ENCODE peak calls at places on chromosome 5, in six cellular contexts. One of them, this sample, is unnamed. For H3K4me1 and H3K9me3, the result is how much of the 10 kb centered on the place peaks cover.

GRCh38 chr5:177306674-177307543 is 3.3 kb downstream of the PRELID1 start:
- DNase-seq in fibroblast of lung: no peak
- DNase-seq in body of pancreas: no peak
- DNase-seq in spleen: peak
- DNase-seq in lower lobe of right lung: no peak
- DNase-seq in OCI-LY7: peak
- DNase-seq in this sample: no peak

GRCh38 chr5:15598294-15598902 is 98.4 kb downstream of the FBXL7 start:
- DNase-seq in fibroblast of lung: no peak
- DNase-seq in spleen: no peak
- DNase-seq in OCI-LY7: peak
- DNase-seq in lower lobe of right lung: no peak
- DNase-seq in body of pancreas: no peak
- DNase-seq in this sample: no peak

GRCh38 chr5:114447084-114447773 is 85.4 kb downstream of the KCNN2 start:
- DNase-seq in body of pancreas: no peak
- DNase-seq in spleen: no peak
- DNase-seq in OCI-LY7: peak
- DNase-seq in lower lobe of right lung: no peak
- DNase-seq in fibroblast of lung: no peak
- DNase-seq in this sample: no peak

GRCh38 chr5:9445989-9446388 is 99.9 kb downstream of the SEMA5A start:
- DNase-seq in lower lobe of right lung: no peak
- DNase-seq in spleen: no peak
- DNase-seq in body of pancreas: no peak
- DNase-seq in OCI-LY7: no peak
- DNase-seq in fibroblast of lung: peak
- DNase-seq in this sample: no peak

GRCh38 chr5:131671409-131671808 is 36.4 kb upstream of the RAPGEF6 start:
- DNase-seq in OCI-LY7: no peak
- DNase-seq in fibroblast of lung: no peak
- DNase-seq in lower lobe of right lung: no peak
- DNase-seq in body of pancreas: no peak
- DNase-seq in spleen: no peak
- DNase-seq in this sample: no peak

GRCh38 chr5:32909207-32909606 is 198.1 kb downstream of the NPR3 start:
- DNase-seq in OCI-LY7: no peak
- DNase-seq in lower lobe of right lung: no peak
- DNase-seq in fibroblast of lung: peak
- DNase-seq in body of pancreas: no peak
- DNase-seq in spleen: no peak
- DNase-seq in this sample: no peak

GRCh38 chr5:140259509-140259908 is 43.4 kb downstream of the PFDN1 start:
- DNase-seq in spleen: no peak
- DNase-seq in fibroblast of lung: no peak
- DNase-seq in body of pancreas: no peak
- DNase-seq in lower lobe of right lung: no peak
- DNase-seq in OCI-LY7: no peak
- DNase-seq in this sample: no peak

GRCh38 chr5:157352756-157353340 is 86.9 kb downstream of the CYFIP2 start:
- DNase-seq in OCI-LY7: no peak
- DNase-seq in spleen: no peak
- DNase-seq in lower lobe of right lung: no peak
- DNase-seq in body of pancreas: no peak
- DNase-seq in fibroblast of lung: no peak
- DNase-seq in this sample: no peak

GRCh38 chr5:180197016-180197702 is 11.9 kb downstream of the RASGEF1C start:
- DNase-seq in spleen: peak
- DNase-seq in fibroblast of lung: no peak
- DNase-seq in body of pancreas: no peak
- DNase-seq in OCI-LY7: no peak
- DNase-seq in lower lobe of right lung: no peak
- DNase-seq in this sample: no peak

GRCh38 chr5:137613554-137614265 is 114.6 kb upstream of the SPOCK1 start:
- DNase-seq in OCI-LY7: no peak
- DNase-seq in fibroblast of lung: peak
- DNase-seq in lower lobe of right lung: no peak
- DNase-seq in spleen: no peak
- DNase-seq in body of pancreas: no peak
- DNase-seq in this sample: no peak

GRCh38 chr5:171424726-171425125 is 5.3 kb downstream of the FGF18 start:
- DNase-seq in spleen: no peak
- DNase-seq in OCI-LY7: no peak
- DNase-seq in fibroblast of lung: no peak
- DNase-seq in lower lobe of right lung: no peak
- DNase-seq in body of pancreas: no peak
- DNase-seq in this sample: no peak

GRCh38 chr5:82719368-82719767 is 357.8 kb downstream of the TMEM167A start:
- DNase-seq in body of pancreas: no peak
- DNase-seq in OCI-LY7: no peak
- DNase-seq in spleen: no peak
- DNase-seq in fibroblast of lung: peak
- DNase-seq in lower lobe of right lung: no peak
- DNase-seq in this sample: no peak

GRCh38 chr5:39420482-39421145 is 4.2 kb downstream of the DAB2 start:
- DNase-seq in lower lobe of right lung: peak
- DNase-seq in spleen: no peak
- DNase-seq in OCI-LY7: no peak
- DNase-seq in body of pancreas: peak
- DNase-seq in fibroblast of lung: peak
- DNase-seq in this sample: no peak

GRCh38 chr5:157217289-157218024 is 36.8 kb downstream of the ITK start:
- DNase-seq in body of pancreas: no peak
- DNase-seq in lower lobe of right lung: no peak
- DNase-seq in OCI-LY7: peak
- DNase-seq in fibroblast of lung: no peak
- DNase-seq in spleen: no peak
- DNase-seq in this sample: peak

GRCh38 chr5:176728810-176729209 is 81.5 kb downstream of the TSPAN17 start:
- DNase-seq in body of pancreas: no peak
- DNase-seq in spleen: peak
- DNase-seq in OCI-LY7: no peak
- DNase-seq in lower lobe of right lung: no peak
- DNase-seq in fibroblast of lung: no peak
- DNase-seq in this sample: no peak

GRCh38 chr5:34503379-34504346 is 152.5 kb upstream of the RAI14 start:
- DNase-seq in body of pancreas: no peak
- DNase-seq in spleen: no peak
- DNase-seq in OCI-LY7: no peak
- DNase-seq in fibroblast of lung: peak
- DNase-seq in lower lobe of right lung: no peak
- DNase-seq in this sample: no peak

GRCh38 chr5:115372121-115372520 is 75.7 kb upstream of the CCDC112 start:
- DNase-seq in spleen: no peak
- DNase-seq in lower lobe of right lung: no peak
- DNase-seq in OCI-LY7: no peak
- DNase-seq in fibroblast of lung: peak
- DNase-seq in body of pancreas: no peak
- DNase-seq in this sample: no peak

GRCh38 chr5:136169218-136169617 is 23.7 kb downstream of the SMIM32 start:
- DNase-seq in body of pancreas: no peak
- DNase-seq in OCI-LY7: no peak
- DNase-seq in fibroblast of lung: no peak
- DNase-seq in lower lobe of right lung: no peak
- DNase-seq in spleen: no peak
- DNase-seq in this sample: no peak

GRCh38 chr5:149546974-149547373 is 4.3 kb downstream of the CSNK1A1 start:
- DNase-seq in fibroblast of lung: peak
- DNase-seq in lower lobe of right lung: no peak
- DNase-seq in spleen: no peak
- DNase-seq in body of pancreas: no peak
- DNase-seq in OCI-LY7: no peak
- DNase-seq in this sample: no peak

GRCh38 chr5:153523831-153524230 is 33.4 kb downstream of the GRIA1 start:
- DNase-seq in body of pancreas: peak
- DNase-seq in spleen: no peak
- DNase-seq in fibroblast of lung: peak
- DNase-seq in OCI-LY7: no peak
- DNase-seq in lower lobe of right lung: no peak
- DNase-seq in this sample: no peak

GRCh38 chr5:174596429-174596828 is 128.0 kb upstream of the MSX2 start:
- DNase-seq in spleen: no peak
- DNase-seq in fibroblast of lung: peak
- DNase-seq in lower lobe of right lung: no peak
- DNase-seq in OCI-LY7: no peak
- DNase-seq in body of pancreas: no peak
- DNase-seq in this sample: no peak

GRCh38 chr5:39519566-39520231 is 94.9 kb upstream of the DAB2 start:
- DNase-seq in lower lobe of right lung: no peak
- DNase-seq in spleen: no peak
- DNase-seq in OCI-LY7: no peak
- DNase-seq in fibroblast of lung: peak
- DNase-seq in body of pancreas: no peak
- DNase-seq in this sample: no peak

GRCh38 chr5:141875022-141875740 is 3.0 kb downstream of the PCDH1 start:
- DNase-seq in lower lobe of right lung: no peak
- DNase-seq in spleen: peak
- DNase-seq in OCI-LY7: no peak
- DNase-seq in fibroblast of lung: no peak
- DNase-seq in body of pancreas: no peak
- DNase-seq in this sample: no peak

GRCh38 chr5:141875795-141876627 is 2.2 kb downstream of the PCDH1 start:
- DNase-seq in fibroblast of lung: no peak
- DNase-seq in spleen: peak
- DNase-seq in OCI-LY7: no peak
- DNase-seq in lower lobe of right lung: peak
- DNase-seq in body of pancreas: peak
- DNase-seq in this sample: no peak

GRCh38 chr5:141877478-141878185 is 578 bp downstream of the PCDH1 start:
- DNase-seq in fibroblast of lung: no peak
- DNase-seq in spleen: peak
- DNase-seq in lower lobe of right lung: no peak
- DNase-seq in body of pancreas: peak
- DNase-seq in OCI-LY7: no peak
- DNase-seq in this sample: no peak

GRCh38 chr5:141878186-141878770 is at the start of gene PCDH1:
- DNase-seq in fibroblast of lung: peak
- DNase-seq in spleen: peak
- DNase-seq in OCI-LY7: no peak
- DNase-seq in body of pancreas: peak
- DNase-seq in lower lobe of right lung: no peak
- DNase-seq in this sample: no peak

DNA sequence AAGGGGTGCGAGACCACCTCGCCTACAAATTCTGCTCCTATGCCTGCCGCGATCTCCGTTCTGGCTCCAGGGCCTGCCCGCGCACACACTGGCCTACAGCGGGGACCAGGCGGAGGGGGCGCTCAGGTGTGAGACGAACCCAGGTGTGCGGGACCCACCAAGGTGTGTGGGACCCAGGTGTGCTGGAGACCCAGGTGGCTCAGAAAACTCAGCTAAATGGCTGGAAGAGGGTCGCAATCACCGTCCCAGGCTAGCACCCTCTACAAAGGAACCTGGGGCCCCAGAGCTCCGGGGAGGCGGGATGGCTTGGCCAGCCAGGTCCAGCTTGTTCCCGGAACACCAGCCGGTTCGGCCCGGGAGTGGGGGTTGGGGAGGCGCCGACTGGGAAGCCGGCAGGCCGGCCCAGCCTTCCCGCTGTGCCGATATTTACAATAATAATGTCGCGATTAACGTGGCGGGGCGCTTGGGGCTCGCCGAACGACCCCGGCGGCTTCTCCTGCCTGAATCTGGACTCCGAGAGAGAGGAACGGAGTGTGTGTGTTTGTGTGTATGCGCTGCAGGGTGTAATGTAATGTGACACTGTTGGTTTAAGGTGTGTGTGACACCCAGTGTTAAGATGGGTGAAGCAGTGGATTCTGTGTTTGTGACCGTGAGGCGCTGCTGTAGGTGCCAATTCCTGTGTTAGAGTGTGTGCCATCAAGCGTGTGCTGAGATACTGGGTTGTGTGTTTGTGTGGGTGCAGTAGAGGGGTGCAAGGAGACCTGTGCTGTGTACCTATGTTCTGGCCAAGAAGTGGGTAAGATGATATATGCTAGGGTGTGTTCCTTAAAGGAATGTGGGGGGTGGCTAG is 1.4 kb downstream of the PCDH1 start:
- DNase-seq in spleen: peak
- DNase-seq in OCI-LY7: no peak
- DNase-seq in lower lobe of right lung: peak
- DNase-seq in body of pancreas: peak
- DNase-seq in fibroblast of lung: no peak
- DNase-seq in this sample: no peak
- H3K27ac ChIP-seq in spleen: peak
- H3K27ac ChIP-seq in OCI-LY7: no peak
- H3K27ac ChIP-seq in lower lobe of right lung: peak
- H3K27ac ChIP-seq in body of pancreas: peak
- H3K27ac ChIP-seq in fibroblast of lung: no peak
- H3K27ac ChIP-seq in this sample: no peak

DNA sequence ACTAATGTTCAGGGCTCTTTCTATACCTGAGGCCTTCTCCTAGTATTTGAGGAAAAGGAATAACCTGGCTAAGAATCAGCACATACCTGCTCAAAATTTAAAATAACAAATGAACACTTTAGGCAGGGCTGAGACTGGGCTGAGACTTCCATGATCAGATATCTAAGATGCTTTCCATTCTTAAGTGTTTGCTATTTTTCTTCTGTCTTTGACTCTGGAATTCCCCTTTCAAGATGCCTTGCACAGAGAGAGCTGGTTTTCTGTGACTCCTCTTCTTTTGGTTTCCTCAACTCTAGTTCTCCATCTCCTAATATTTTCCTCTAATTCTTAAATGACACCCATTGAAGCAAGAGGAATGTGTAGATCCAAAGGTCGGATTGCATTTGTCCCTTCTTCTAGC is 61.1 kb downstream of the DPYSL3 start:
- DNase-seq in lower lobe of right lung: no peak
- DNase-seq in OCI-LY7: no peak
- DNase-seq in spleen: no peak
- DNase-seq in fibroblast of lung: peak
- DNase-seq in body of pancreas: no peak
- DNase-seq in this sample: no peak
- H3K4me1 ChIP-seq in lower lobe of right lung: under half
- H3K4me1 ChIP-seq in OCI-LY7: under half
- H3K4me1 ChIP-seq in spleen: under half
- H3K4me1 ChIP-seq in fibroblast of lung: under half
- H3K4me1 ChIP-seq in body of pancreas: under half
- H3K4me1 ChIP-seq in this sample: under half

DNA sequence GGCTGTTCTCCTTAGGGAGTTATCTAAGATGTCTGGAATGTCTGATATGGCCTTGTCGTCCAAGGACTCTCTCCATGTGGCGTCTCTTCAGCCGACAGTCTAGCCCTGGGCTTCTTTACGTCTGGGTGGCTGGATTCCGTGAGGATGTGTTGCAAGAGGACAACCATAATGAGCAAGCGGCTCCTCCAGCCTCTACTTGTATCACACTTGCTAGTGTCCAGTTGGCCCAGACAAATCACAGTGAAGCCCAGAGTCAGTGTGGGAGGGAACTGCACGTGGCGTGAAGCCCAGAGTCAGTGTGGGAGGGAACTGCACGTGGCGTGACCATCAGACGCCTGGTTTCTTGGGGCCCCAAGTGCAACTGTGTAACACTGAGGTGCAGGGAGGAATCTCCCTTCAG is 61.1 kb downstream of the COL23A1 start:
- DNase-seq in OCI-LY7: no peak
- DNase-seq in fibroblast of lung: no peak
- DNase-seq in body of pancreas: no peak
- DNase-seq in lower lobe of right lung: no peak
- DNase-seq in spleen: peak
- DNase-seq in this sample: no peak
- H3K9me3 ChIP-seq in OCI-LY7: under half
- H3K9me3 ChIP-seq in fibroblast of lung: under half
- H3K9me3 ChIP-seq in body of pancreas: under half
- H3K9me3 ChIP-seq in lower lobe of right lung: under half
- H3K9me3 ChIP-seq in spleen: under half
- H3K9me3 ChIP-seq in this sample: under half

GRCh38 chr5:5271606-5272321 is 131.6 kb downstream of the ADAMTS16 start:
- DNase-seq in fibroblast of lung: peak
- DNase-seq in spleen: no peak
- DNase-seq in body of pancreas: no peak
- DNase-seq in OCI-LY7: no peak
- DNase-seq in lower lobe of right lung: no peak
- DNase-seq in this sample: no peak
- H3K27ac ChIP-seq in fibroblast of lung: no peak
- H3K27ac ChIP-seq in spleen: peak
- H3K27ac ChIP-seq in body of pancreas: peak
- H3K27ac ChIP-seq in OCI-LY7: no peak
- H3K27ac ChIP-seq in lower lobe of right lung: no peak
- H3K27ac ChIP-seq in this sample: no peak

This sample was measured in effector memory CD4-positive, alpha-beta T cell.